ENCODE peak calls at places on chromosomes 7 and 10, in five cellular contexts. H, M, V, E and C are unnamed samples.

GRCh38 chr10:71247306-71247705 is 34.9 kb downstream of the UNC5B start:
- DNase-seq in V (no peak), E (no peak), H (peak), M (no peak), C (no peak)

GRCh38 chr7:157587487-157588270 is 250.9 kb downstream of the DNAJB6 start:
- DNase-seq in H (no peak), E (no peak), M (no peak), V (no peak), C (no peak)

GRCh38 chr10:17645591-17646345 is 1.8 kb downstream of the STAM start:
- DNase-seq in E (no peak), M (no peak), V (no peak), H (peak), C (no peak)

GRCh38 chr10:131775833-131776232 is 125.0 kb upstream of the PPP2R2D start:
- DNase-seq in E (no peak), V (no peak), H (no peak), M (no peak), C (peak)

GRCh38 chr7:51250517-51250916 is 66.1 kb downstream of the COBL start:
- DNase-seq in M (no peak), E (no peak), H (no peak), V (no peak), C (no peak)

GRCh38 chr7:140656548-140657515 is 15.9 kb upstream of the ADCK2 start:
- DNase-seq in V (peak), M (no peak), E (no peak), H (peak), C (no peak)

GRCh38 chr10:37479469-37479868 is 354.1 kb downstream of the ANKRD30A start:
- DNase-seq in E (no peak), V (no peak), M (no peak), H (no peak), C (no peak)

GRCh38 chr7:141071260-141071854 is 2.5 kb upstream of the TMEM178B start:
- DNase-seq in V (peak), M (no peak), E (no peak), H (peak), C (no peak)

GRCh38 chr10:55746002-55746401 is 615.1 kb downstream of the ZWINT start:
- DNase-seq in E (no peak), M (no peak), H (no peak), V (no peak), C (no peak)

GRCh38 chr7:98922392-98923107 is 44.2 kb downstream of the TRRAP start:
- DNase-seq in M (no peak), H (peak), V (no peak), E (no peak), C (no peak)

GRCh38 chr7:106039486-106040060 is 72.5 kb downstream of the SYPL1 start:
- DNase-seq in E (no peak), M (no peak), V (peak), H (no peak), C (no peak)

GRCh38 chr7:66055321-66055956 is 20.2 kb upstream of the ASL start:
- DNase-seq in M (no peak), V (no peak), H (peak), E (no peak), C (no peak)

GRCh38 chr7:151410405-151411390 is 860 bp upstream of the WDR86 start:
- DNase-seq in M (no peak), H (no peak), E (no peak), V (peak), C (no peak)

GRCh38 chr10:3433131-3433530 is 260.5 kb upstream of the PITRM1 start:
- DNase-seq in V (peak), E (no peak), H (no peak), M (no peak), C (no peak)

GRCh38 chr10:80406249-80406648 is 2.1 kb upstream of the PRXL2A start:
- DNase-seq in V (no peak), M (no peak), E (no peak), H (no peak), C (no peak)

GRCh38 chr10:71492871-71493270 is 96.2 kb downstream of the CDH23 start:
- DNase-seq in H (no peak), M (no peak), V (no peak), E (no peak), C (no peak)

GRCh38 chr10:71707240-71707789 is 12.3 kb downstream of the C10orf105 start:
- DNase-seq in E (no peak), H (no peak), M (no peak), V (no peak), C (no peak)

GRCh38 chr7:24965831-24966708 is 13.9 kb downstream of the OSBPL3 start:
- DNase-seq in M (peak), V (peak), H (no peak), E (no peak), C (no peak)

GRCh38 chr10:11488126-11488525 is 123.3 kb downstream of the USP6NL start:
- DNase-seq in H (peak), M (no peak), E (no peak), V (peak), C (no peak)

GRCh38 chr10:125843603-125844329 is 20.4 kb downstream of the BCCIP start:
- DNase-seq in V (no peak), E (no peak), M (no peak), H (no peak), C (no peak)

GRCh38 chr10:122632031-122632430 is 67.6 kb downstream of the C10orf120 start:
- DNase-seq in E (no peak), H (no peak), M (no peak), V (no peak), C (no peak)

GRCh38 chr7:41054960-41055700 is 647.8 kb downstream of the INHBA start:
- DNase-seq in V (no peak), M (no peak), E (no peak), H (no peak), C (no peak)